ENCODE peak calls at places on chromosomes 5 and 9, in six cellular contexts. N is tibial nerve, F is breast epithelium, M is thyroid gland, J is ovary, C is transverse colon. T is an unnamed sample. For H3K4me1, the result is how much of the 10 kb centered on the place peaks cover.

GRCh38 chr9:31323726-31324444 is 1060.6 kb upstream of the ACO1 start:
- DNase-seq in N (no peak), J (no peak), M (no peak), F (no peak), C (no peak), T (no peak)

GRCh38 chr5:91643796-91644195 is 260.7 kb upstream of the ARRDC3 start:
- DNase-seq in J (no peak), C (no peak), F (no peak), N (no peak), M (no peak), T (no peak)

GRCh38 chr9:88723751-88724150 is 188.8 kb downstream of the NXNL2 start:
- DNase-seq in J (no peak), M (no peak), C (no peak), F (no peak), N (no peak), T (no peak)

GRCh38 chr9:136226680-136227410 is 18.8 kb downstream of the QSOX2 start:
- DNase-seq in N (no peak), J (no peak), C (no peak), M (no peak), F (no peak), T (no peak)

GRCh38 chr9:120532475-120532874 is 47.5 kb downstream of the CDK5RAP2 start:
- DNase-seq in N (peak), F (peak), C (peak), J (no peak), M (no peak), T (peak)

GRCh38 chr5:54861212-54861894 is 124.0 kb downstream of the ESM1 start:
- DNase-seq in M (no peak), F (no peak), C (no peak), N (no peak), J (no peak), T (no peak)

GRCh38 chr5:17989567-17989966 is 355.3 kb downstream of the TAF11L14 start:
- DNase-seq in J (no peak), F (no peak), N (no peak), M (no peak), C (no peak), T (no peak)

GRCh38 chr5:116440329-116440895 is 134.2 kb downstream of the SEMA6A start:
- DNase-seq in J (no peak), F (no peak), M (no peak), N (no peak), C (no peak), T (no peak)

GRCh38 chr9:83509372-83509771 is 28.8 kb downstream of the FRMD3 start:
- DNase-seq in C (no peak), J (no peak), F (no peak), M (no peak), N (no peak), T (no peak)

GRCh38 chr5:139342423-139342723 is 719 bp downstream of the PAIP2 start:
- DNase-seq in C (no peak), N (no peak), M (no peak), F (no peak), J (no peak), T (no peak)

GRCh38 chr5:143652104-143652700 is 159.8 kb upstream of the HMHB1 start:
- DNase-seq in F (no peak), J (no peak), N (no peak), C (no peak), M (no peak), T (no peak)

GRCh38 chr9:65432722-65433323 is 147.8 kb upstream of the FOXD4L5 start:
- DNase-seq in J (no peak), C (no peak), M (no peak), N (no peak), F (no peak), T (no peak)

GRCh38 chr9:129143461-129143927 is 32.3 kb downstream of the PTPA start:
- DNase-seq in F (no peak), J (peak), C (peak), N (no peak), M (peak), T (no peak)

GRCh38 chr5:96123418-96123817 is 161.8 kb upstream of the ELL2 start:
- DNase-seq in F (no peak), M (no peak), C (no peak), N (no peak), J (no peak), T (no peak)

GRCh38 chr9:7739595-7739994 is 60.0 kb downstream of the DMAC1 start:
- DNase-seq in J (no peak), F (no peak), N (no peak), C (no peak), M (no peak), T (no peak)

GRCh38 chr5:116709082-116709481 is 134.5 kb upstream of the SEMA6A start:
- DNase-seq in F (no peak), C (no peak), J (no peak), N (no peak), M (no peak), T (no peak)

GRCh38 chr5:2286250-2286649 is 403.5 kb upstream of the IRX4 start:
- DNase-seq in N (no peak), J (no peak), C (no peak), M (no peak), F (no peak), T (no peak)
- H3K4me1 ChIP-seq in N (under half), J (under half), C (under half), M (under half), F (under half), T (under half)

GRCh38 chr5:172868924-172869565 is 35.0 kb downstream of the ERGIC1 start:
- DNase-seq in M (peak), C (peak), F (peak), J (peak), N (peak), T (no peak)
- TF ChIP-seq POLR2A in M (peak), C (peak), F (no peak), J (no peak), N (peak), T (no peak)

GRCh38 chr5:150497989-150498317 is 10.0 kb upstream of the NDST1 start:
- DNase-seq in C (no peak), N (no peak), J (no peak), F (no peak), M (no peak), T (no peak)
- H3K4me3 ChIP-seq in C (no peak), N (no peak), J (no peak), F (peak), M (no peak), T (no peak)

GRCh38 chr5:14261856-14262611 is 118.9 kb downstream of the TRIO start:
- DNase-seq in M (no peak), C (no peak), F (no peak), J (no peak), N (no peak), T (no peak)
- H3K4me1 ChIP-seq in M (under half), C (under half), F (under half), J (under half), N (under half), T (under half)

GRCh38 chr9:137320555-137321384 is 18.7 kb upstream of the NRARP start:
- DNase-seq in F (no peak), N (no peak), J (no peak), C (peak), M (no peak), T (peak)
- TF ChIP-seq POLR2A in F (no peak), N (no peak), J (no peak), C (no peak), M (no peak), T (no peak)

GRCh38 chr5:9239071-9239470 is 306.8 kb downstream of the SEMA5A start:
- DNase-seq in N (no peak), M (no peak), J (no peak), C (no peak), F (no peak), T (no peak)
- H3K4me3 ChIP-seq in N (no peak), M (no peak), J (no peak), C (no peak), F (no peak), T (no peak)

GRCh38 chr5:93610581-93611167 is 27.7 kb downstream of the NR2F1 start:
- DNase-seq in F (no peak), J (no peak), M (no peak), C (no peak), N (no peak), T (no peak)
- H3K4me1 ChIP-seq in F (under half), J (under half), M (under half), C (under half), N (under half), T (under half)

GRCh38 chr9:100125913-100126312 is 26.9 kb downstream of the INVS start:
- DNase-seq in N (no peak), M (no peak), F (no peak), J (no peak), C (no peak), T (no peak)

GRCh38 chr9:100120286-100120685 is 21.2 kb downstream of the INVS start:
- DNase-seq in N (no peak), C (no peak), F (no peak), M (no peak), J (no peak), T (no peak)

GRCh38 chr9:100129772-100130171 is 30.7 kb downstream of the INVS start:
- DNase-seq in J (no peak), C (no peak), F (no peak), N (no peak), M (no peak), T (no peak)

GRCh38 chr9:100126423-100126822 is 27.4 kb downstream of the INVS start:
- DNase-seq in N (no peak), F (no peak), J (no peak), M (no peak), C (no peak), T (no peak)

DNA sequence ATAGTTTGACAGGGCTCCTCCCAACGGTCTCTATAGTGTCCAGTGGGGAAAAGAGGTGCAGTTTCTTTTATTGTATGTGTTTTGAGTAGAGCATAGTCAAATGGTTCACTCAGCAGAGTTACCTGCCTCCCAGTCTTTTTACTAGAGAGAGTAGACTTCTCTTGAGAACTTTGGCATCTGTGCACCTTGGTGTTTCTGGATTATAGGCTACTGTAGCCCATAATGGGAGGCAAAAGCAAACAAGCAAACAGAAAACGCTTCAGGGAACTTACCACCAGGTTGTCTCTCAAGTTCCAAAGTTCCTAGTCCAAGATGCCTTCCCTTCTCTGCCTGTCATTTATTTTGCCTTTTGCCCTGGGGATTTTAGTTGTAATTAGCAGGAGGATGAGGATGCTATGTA is 26.2 kb downstream of the INVS start:
- DNase-seq in F (no peak), C (no peak), N (no peak), M (no peak), J (no peak), T (no peak)
- TF ChIP-seq POLR2A in F (no peak), C (no peak), N (no peak), M (no peak), J (no peak), T (no peak)

GRCh38 chr9:2019723-2020122 is 4.6 kb downstream of the SMARCA2 start:
- DNase-seq in J (no peak), F (no peak), N (no peak), M (no peak), C (no peak), T (no peak)
- H3K4me3 ChIP-seq in J (no peak), F (no peak), N (no peak), M (no peak), C (no peak), T (no peak)